ENCODE peak calls at places on chromosomes 13 and 19, in four cellular contexts. X, W, S and M are unnamed samples.

GRCh38 chr19:6586056-6586455 is 4.9 kb downstream of the CD70 start:
- DNase-seq in X (no peak), W (no peak), S (no peak), M (no peak)

GRCh38 chr13:34469212-34469983 is 472.7 kb upstream of the NBEA start:
- DNase-seq in W (no peak), X (no peak), S (no peak), M (no peak)

GRCh38 chr19:58555369-58555885 is 522 bp upstream of the CHMP2A start:
- DNase-seq in X (no peak), S (no peak), W (no peak), M (no peak)

GRCh38 chr19:18160792-18161690 is 8.1 kb downstream of the PIK3R2 start:
- DNase-seq in W (peak; percentile 54), X (peak; percentile 82), S (peak; percentile 86), M (peak; percentile 85)

GRCh38 chr13:41613984-41614581 is 156.7 kb downstream of the RGCC start:
- DNase-seq in X (no peak), S (no peak), W (no peak), M (no peak)

GRCh38 chr19:10780368-10780767 is 55.6 kb downstream of the TMED1 start:
- DNase-seq in S (no peak), X (no peak), W (peak; percentile 24), M (no peak)

GRCh38 chr19:13404236-13404635 is 102.0 kb downstream of the CACNA1A start:
- DNase-seq in W (no peak), S (no peak), X (no peak), M (no peak)

GRCh38 chr13:97257228-97257755 is 35.2 kb downstream of the MBNL2 start:
- DNase-seq in S (no peak), W (no peak), X (no peak), M (no peak)

GRCh38 chr13:24217601-24218281 is 57.2 kb downstream of the SPATA13 start:
- DNase-seq in W (no peak), X (peak; percentile 19), S (no peak), M (no peak)

GRCh38 chr13:40681341-40682051 is 15.1 kb upstream of the FOXO1 start:
- DNase-seq in X (no peak), W (no peak), S (no peak), M (no peak)

GRCh38 chr13:109331898-109332297 is 454.5 kb downstream of the IRS2 start:
- DNase-seq in X (peak; percentile 17), S (peak; percentile 46), W (no peak), M (no peak)

GRCh38 chr13:41506312-41506711 is 49.0 kb downstream of the RGCC start:
- DNase-seq in S (no peak), X (no peak), W (no peak), M (no peak)

GRCh38 chr13:44755872-44756271 is 179.7 kb upstream of the TSC22D1 start:
- DNase-seq in X (no peak), S (no peak), W (no peak), M (no peak)

GRCh38 chr13:51999525-51999924 is 11.7 kb downstream of the ATP7B start:
- DNase-seq in S (peak; percentile 20), X (no peak), W (peak; percentile 62), M (no peak)

GRCh38 chr13:113769106-113769505 is 10.1 kb downstream of the TMEM255B start:
- DNase-seq in W (no peak), S (no peak), X (no peak), M (no peak)

GRCh38 chr19:53982056-53982455 is 9.4 kb upstream of the CACNG6 start:
- DNase-seq in S (peak; percentile 47), X (peak; percentile 75), W (no peak), M (no peak)

GRCh38 chr19:6639439-6639838 is 30.5 kb downstream of the TNFSF14 start:
- DNase-seq in X (no peak), S (no peak), W (no peak), M (no peak)

GRCh38 chr19:4064073-4064550 is 2.6 kb downstream of the ZBTB7A start:
- DNase-seq in W (no peak), S (peak; percentile 37), X (no peak), M (no peak)

GRCh38 chr19:56577719-56578602 is 10.7 kb downstream of the ZNF470 start:
- DNase-seq in X (no peak), W (no peak), S (no peak), M (no peak)

GRCh38 chr19:48836089-48837017 is at the start of gene HSD17B14:
- DNase-seq in W (peak; percentile 67), X (peak; percentile 90), S (peak; percentile 71), M (peak; percentile 42)

GRCh38 chr13:112586334-112586733 is 1.6 kb downstream of the TUBGCP3 start:
- DNase-seq in S (no peak), W (no peak), X (no peak), M (no peak)

GRCh38 chr13:66528903-66529576 is 701.1 kb downstream of the PCDH9 start:
- DNase-seq in X (no peak), S (no peak), W (no peak), M (no peak)

GRCh38 chr19:31553112-31553843 is 204.0 kb upstream of the TSHZ3 start:
- DNase-seq in X (no peak), S (no peak), W (no peak), M (no peak)

GRCh38 chr19:44820648-44821609 is 12.0 kb downstream of the BCAM start:
- DNase-seq in S (no peak), W (no peak), X (no peak), M (no peak)

GRCh38 chr13:31355001-31355400 is 155.2 kb downstream of the B3GLCT start:
- DNase-seq in W (no peak), S (no peak), X (no peak), M (no peak)

GRCh38 chr19:23772668-23773063 is 14.0 kb upstream of the ZNF681 start:
- DNase-seq in W (no peak), S (no peak), X (no peak), M (no peak)

GRCh38 chr13:26946675-26947342 is 186.2 kb upstream of the GPR12 start:
- DNase-seq in S (no peak), W (no peak), X (peak; percentile 74), M (no peak)

GRCh38 chr13:53417601-53418000 is 389.0 kb downstream of the OLFM4 start:
- DNase-seq in W (no peak), S (no peak), X (no peak), M (no peak)

GRCh38 chr19:41407271-41407670 is 9.7 kb downstream of the BCKDHA start:
- DNase-seq in S (no peak), W (no peak), X (peak; percentile 53), M (no peak)

GRCh38 chr13:41568143-41568989 is 111.0 kb downstream of the RGCC start:
- DNase-seq in X (peak; percentile 63), W (no peak), S (no peak), M (no peak)

GRCh38 chr13:44411841-44412240 is 38.2 kb downstream of the SERP2 start:
- DNase-seq in X (no peak), W (no peak), S (no peak), M (no peak)

GRCh38 chr13:70994204-70994603 is 872.8 kb downstream of the DACH1 start:
- DNase-seq in S (no peak), X (no peak), W (no peak), M (no peak)

GRCh38 chr13:70385852-70386251 is 277.6 kb upstream of the KLHL1 start:
- DNase-seq in W (no peak), X (no peak), S (no peak), M (no peak)

GRCh38 chr19:40713939-40714338 is 2.7 kb downstream of the COQ8B start:
- DNase-seq in X (no peak), S (no peak), W (no peak), M (no peak)

GRCh38 chr13:36796052-36796451 is 23.0 kb upstream of the RFXAP start:
- DNase-seq in X (peak; percentile 27), S (no peak), W (no peak), M (no peak)
- TF ChIP-seq CTCF in X (no peak), S (no peak), W (no peak), M (no peak)

GRCh38 chr19:50794778-50795664 is 4.8 kb downstream of the ACP4 start:
- DNase-seq in W (no peak), S (no peak), X (peak; percentile 67), M (no peak)
- TF ChIP-seq CTCF in W (no peak), S (no peak), X (peak; percentile 44), M (no peak)

DNA sequence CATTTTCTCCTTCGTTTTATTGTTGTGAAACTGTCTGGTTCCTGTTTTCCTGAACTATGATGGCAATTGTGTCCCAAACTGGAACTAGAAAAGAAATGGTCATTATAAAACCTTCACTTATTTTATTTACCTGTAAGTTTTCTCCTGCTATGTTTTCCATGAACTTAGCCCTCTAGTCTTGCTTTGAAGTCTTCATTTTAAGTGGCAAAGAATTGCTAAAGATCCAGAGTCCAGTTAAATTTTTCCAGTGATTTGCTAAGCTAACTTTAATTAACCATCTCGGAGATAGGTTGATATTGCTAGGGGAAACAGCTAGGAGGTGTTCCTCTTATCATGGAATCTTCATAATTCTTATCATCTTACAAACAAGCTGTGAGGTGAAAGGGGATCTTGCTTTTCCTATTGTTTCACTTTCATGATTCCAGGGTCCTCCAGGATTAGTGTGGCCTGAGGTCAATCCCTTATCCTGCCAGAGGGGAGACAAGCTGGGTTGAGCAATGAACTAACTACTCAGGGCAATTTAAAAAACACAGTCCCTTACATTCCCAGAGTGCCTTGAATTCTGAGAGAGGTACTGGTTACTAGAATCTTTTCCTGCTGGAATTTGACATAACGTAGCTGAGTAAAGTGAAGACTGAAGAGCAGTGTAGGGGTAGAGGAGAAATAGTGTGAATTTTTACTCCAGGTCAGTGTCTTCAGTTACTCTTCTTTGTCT is 112.5 kb downstream of the ESD start:
- DNase-seq in S (no peak), W (no peak), X (peak; percentile 87), M (no peak)
- TF ChIP-seq CTCF in S (no peak), W (no peak), X (no peak), M (no peak)

DNA sequence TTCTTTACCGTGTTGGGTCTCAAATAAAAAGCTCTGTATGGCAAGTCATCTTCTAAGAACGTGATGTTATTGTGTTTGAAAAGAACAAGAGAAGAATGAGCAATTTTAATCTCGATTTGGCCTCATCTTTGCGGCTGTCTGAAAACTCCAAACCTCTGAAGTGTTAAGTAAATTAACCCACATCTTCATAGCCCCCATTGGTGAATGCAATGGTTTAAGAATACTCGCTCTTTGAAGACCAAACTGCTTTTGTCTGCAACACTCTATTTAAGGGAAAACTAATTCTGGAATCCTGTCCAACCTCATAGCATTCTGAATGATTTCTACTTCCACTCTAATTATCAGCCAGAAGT is 56.9 kb upstream of the SCEL start:
- DNase-seq in X (no peak), S (no peak), W (no peak), M (no peak)
- TF ChIP-seq CTCF in X (no peak), S (no peak), W (no peak), M (peak; percentile 51)

DNA sequence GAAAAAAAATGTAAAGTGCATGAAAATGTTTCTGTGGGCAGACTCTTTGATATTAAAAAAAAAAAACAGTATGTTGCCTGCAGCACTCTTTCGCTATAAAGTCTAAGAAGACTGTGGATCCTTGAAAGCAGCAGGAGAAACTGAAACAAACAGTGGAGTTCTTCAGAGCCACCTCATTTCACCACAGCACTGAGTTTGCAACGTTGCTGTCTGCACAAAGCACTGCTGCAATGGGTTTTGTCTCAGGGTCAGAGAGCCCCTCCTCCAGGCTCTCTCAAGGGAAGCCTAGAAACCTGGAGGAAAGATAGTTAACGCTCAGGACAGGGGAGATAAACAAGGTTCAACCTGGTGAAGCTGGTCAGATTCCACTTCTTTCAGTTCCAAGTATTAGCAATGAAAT is 248.7 kb downstream of the EFNB2 start:
- DNase-seq in X (peak; percentile 44), W (no peak), S (no peak), M (no peak)
- TF ChIP-seq CTCF in X (no peak), W (no peak), S (no peak), M (no peak)